ENCODE peak calls at places on chromosomes 12 and 14, in nine cellular contexts. Q is sigmoid colon, G is Caco-2, P is cardiac muscle cell, X is pancreas, T is neural crest cell, N is choroid plexus epithelial cell, I is GM20000, F is fibroblast of lung. S is an unnamed sample.

GRCh38 chr12:3820122-3820521 is 53.1 kb downstream of the PARP11 start:
- DNase-seq in Q (no peak), G (no peak), P (no peak), X (no peak), T (no peak), N (peak; percentile 47), I (no peak), F (peak; percentile 17), S (no peak)

GRCh38 chr14:38662781-38663180 is 406.9 kb upstream of the CLEC14A start:
- DNase-seq in Q (no peak), G (no peak), P (no peak), X (no peak), T (no peak), N (no peak), I (no peak), F (no peak), S (no peak)

GRCh38 chr12:76035045-76035444 is 3.5 kb upstream of the PHLDA1 start:
- DNase-seq in Q (no peak), G (no peak), P (no peak), X (no peak), T (no peak), N (no peak), I (no peak), F (no peak), S (no peak)

GRCh38 chr12:2586159-2587035 is 208.4 kb upstream of the FKBP4 start:
- DNase-seq in Q (no peak), G (no peak), P (no peak), X (no peak), T (no peak), N (no peak), I (no peak), F (no peak), S (no peak)

GRCh38 chr12:127393896-127394295 is 873.1 kb upstream of the TMEM132C start:
- DNase-seq in Q (no peak), G (no peak), P (peak; percentile 10), X (no peak), T (no peak), N (peak; percentile 43), I (no peak), F (peak; percentile 36), S (no peak)

GRCh38 chr14:91911474-91912032 is 35.9 kb downstream of the FBLN5 start:
- DNase-seq in Q (peak; percentile 46), G (peak; percentile 45), P (peak; percentile 75), X (peak; percentile 57), T (peak; percentile 11), N (peak; percentile 74), I (peak; percentile 46), F (peak; percentile 64), S (peak; percentile 19)

GRCh38 chr12:111546758-111547383 is 52.2 kb downstream of the ATXN2 start:
- DNase-seq in Q (no peak), G (no peak), P (no peak), X (no peak), T (no peak), N (peak; percentile 57), I (no peak), F (peak; percentile 25), S (no peak)

GRCh38 chr12:14238224-14238792 is 127.2 kb upstream of the ATF7IP start:
- DNase-seq in Q (no peak), G (no peak), P (peak; percentile 63), X (no peak), T (no peak), N (peak; percentile 72), I (no peak), F (peak; percentile 72), S (no peak)

GRCh38 chr12:27521066-27521465 is 2.9 kb upstream of the PPFIBP1 start:
- DNase-seq in Q (peak; percentile 81), G (no peak), P (peak; percentile 92), X (no peak), T (no peak), N (no peak), I (no peak), F (peak; percentile 63), S (no peak)

GRCh38 chr14:28467611-28468010 is 299.0 kb upstream of the FOXG1 start:
- DNase-seq in Q (no peak), G (no peak), P (no peak), X (no peak), T (no peak), N (no peak), I (no peak), F (no peak), S (no peak)

GRCh38 chr14:57831981-57832380 is 33.9 kb downstream of the SLC35F4 start:
- DNase-seq in Q (no peak), G (no peak), P (no peak), X (no peak), T (no peak), N (no peak), I (no peak), F (no peak), S (no peak)

GRCh38 chr12:58025431-58025830 is 84.1 kb downstream of the ATP23 start:
- DNase-seq in Q (no peak), G (no peak), P (no peak), X (no peak), T (no peak), N (no peak), I (no peak), F (no peak), S (no peak)

GRCh38 chr12:67827820-67828383 is 161.3 kb upstream of the IFNG-AS1 start:
- DNase-seq in Q (peak; percentile 73), G (no peak), P (peak; percentile 89), X (no peak), T (no peak), N (peak; percentile 96), I (peak; percentile 28), F (peak; percentile 86), S (no peak)

GRCh38 chr14:25049559-25050493 is at the start of gene STXBP6:
- DNase-seq in Q (peak; percentile 89), G (peak; percentile 74), P (peak; percentile 78), X (peak; percentile 84), T (peak; percentile 63), N (peak; percentile 56), I (peak; percentile 49), F (peak; percentile 61), S (no peak)

GRCh38 chr14:105028251-105028927 is 7.5 kb upstream of the CDCA4 start:
- DNase-seq in Q (no peak), G (no peak), P (no peak), X (no peak), T (no peak), N (no peak), I (no peak), F (no peak), S (no peak)

GRCh38 chr12:95859344-95859816 is 628 bp downstream of the SNRPF start:
- DNase-seq in Q (no peak), G (no peak), P (peak; percentile 26), X (no peak), T (no peak), N (peak; percentile 53), I (peak; percentile 7), F (peak; percentile 34), S (no peak)

GRCh38 chr14:26905219-26905618 is 307.4 kb upstream of the NOVA1 start:
- DNase-seq in Q (no peak), G (no peak), P (no peak), X (no peak), T (no peak), N (no peak), I (no peak), F (no peak), S (no peak)

GRCh38 chr14:79412822-79413221 is 798.5 kb downstream of the DIO2 start:
- DNase-seq in Q (no peak), G (no peak), P (no peak), X (no peak), T (no peak), N (no peak), I (no peak), F (no peak), S (no peak)

GRCh38 chr12:131074221-131075083 is 120.7 kb downstream of the ADGRD1 start:
- DNase-seq in Q (peak; percentile 72), G (no peak), P (peak; percentile 25), X (no peak), T (no peak), N (no peak), I (peak; percentile 42), F (no peak), S (peak; percentile 12)

GRCh38 chr12:105069936-105070702 is 14.1 kb downstream of the ALDH1L2 start:
- DNase-seq in Q (no peak), G (no peak), P (no peak), X (no peak), T (no peak), N (no peak), I (no peak), F (no peak), S (no peak)

GRCh38 chr12:105067511-105068031 is 16.7 kb downstream of the ALDH1L2 start:
- DNase-seq in Q (no peak), G (no peak), P (peak; percentile 15), X (no peak), T (no peak), N (peak; percentile 85), I (no peak), F (peak; percentile 57), S (no peak)

GRCh38 chr12:105060715-105061378 is 23.4 kb downstream of the ALDH1L2 start:
- DNase-seq in Q (no peak), G (no peak), P (no peak), X (no peak), T (no peak), N (no peak), I (no peak), F (no peak), S (no peak)

GRCh38 chr12:105064564-105065222 is 19.6 kb downstream of the ALDH1L2 start:
- DNase-seq in Q (no peak), G (no peak), P (no peak), X (no peak), T (no peak), N (no peak), I (no peak), F (no peak), S (no peak)
- TF ChIP-seq CTCF in Q (no peak), G (no peak), P (no peak), X (no peak), T (no peak), N (no peak), I (no peak), F (no peak), S (no peak)

GRCh38 chr14:35404496-35405303 is at the start of gene NFKBIA:
- DNase-seq in Q (peak; percentile 96), G (peak; percentile 87), P (peak; percentile 93), X (peak; percentile 91), T (peak; percentile 73), N (peak; percentile 93), I (peak; percentile 89), F (peak; percentile 88), S (peak; percentile 98)
- TF ChIP-seq CTCF in Q (no peak), G (peak; percentile 19), P (peak; percentile 34), X (no peak), T (peak; percentile 43), N (peak; percentile 29), I (no peak), F (peak; percentile 26), S (no peak)

GRCh38 chr14:99440278-99440677 is 40.4 kb downstream of the SETD3 start:
- DNase-seq in Q (no peak), G (no peak), P (no peak), X (no peak), T (no peak), N (no peak), I (no peak), F (no peak), S (no peak)
- TF ChIP-seq CTCF in Q (no peak), G (peak; percentile 18), P (no peak), X (no peak), T (peak; percentile 21), N (no peak), I (no peak), F (no peak), S (no peak)

DNA sequence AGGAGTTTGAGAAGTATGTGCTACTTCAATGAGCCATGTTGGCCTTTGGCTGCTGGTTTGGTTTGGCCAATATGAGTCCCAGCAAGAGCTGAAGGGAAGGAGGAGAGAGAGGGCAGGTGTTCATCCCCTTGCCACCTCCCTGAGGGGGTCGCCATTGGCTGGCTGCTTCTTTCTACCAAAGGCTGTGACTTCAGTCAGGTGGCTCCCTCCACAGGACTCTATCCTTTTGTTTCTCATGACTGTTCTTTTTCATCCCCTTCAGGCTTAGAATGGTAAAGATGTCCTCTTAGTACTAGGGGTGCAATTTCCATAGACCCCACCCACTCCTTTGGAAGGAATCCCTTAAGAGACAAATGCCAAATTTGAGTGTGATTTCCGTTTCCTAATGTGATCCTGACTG is 31.2 kb upstream of the OTOGL start:
- DNase-seq in Q (no peak), G (no peak), P (no peak), X (no peak), T (no peak), N (no peak), I (no peak), F (no peak), S (no peak)
- TF ChIP-seq CTCF in Q (no peak), G (no peak), P (no peak), X (no peak), T (no peak), N (no peak), I (no peak), F (no peak), S (no peak)

S was measured in activated B cell treated with CpG ODN at 0.5 μM for 24 hours.